ENCODE peak calls at places on chromosomes 7 and 10, in ten cellular contexts. I is fibroblast of the aortic adventitia, L is sigmoid colon, Z is GM13977, R is IMR-90, F is GM06990, K is epithelial cell of esophagus, P is left ventricle myocardium inferior, N is AG09319, X is prostate gland. S is an unnamed sample.

GRCh38 chr10:128268015-128268722 is 141.9 kb upstream of the MKI67 start:
- DNase-seq in L (no peak), Z (peak; percentile 42), N (no peak), P (no peak), R (no peak), F (no peak), X (peak; percentile 19), K (no peak), I (no peak), S (peak; percentile 69)

GRCh38 chr7:6691609-6692106 is 15.1 kb downstream of the ZNF12 start:
- DNase-seq in I (peak; percentile 16), P (no peak), F (no peak), Z (no peak), X (no peak), R (peak; percentile 30), N (no peak), L (no peak), K (peak; percentile 15), S (peak; percentile 43)

GRCh38 chr10:76675951-76676587 is 961.5 kb downstream of the KCNMA1 start:
- DNase-seq in R (no peak), F (no peak), I (peak; percentile 86), X (no peak), P (peak; percentile 55), K (peak; percentile 14), L (peak; percentile 85), Z (no peak), N (peak; percentile 60), S (no peak)

GRCh38 chr7:101172854-101173751 is 7.0 kb downstream of the NAT16 start:
- DNase-seq in L (no peak), N (no peak), I (peak; percentile 58), P (peak; percentile 75), F (peak; percentile 43), X (peak; percentile 67), Z (no peak), K (peak; percentile 74), R (peak; percentile 71), S (no peak)

GRCh38 chr10:129501652-129502436 is 34.8 kb downstream of the MGMT start:
- DNase-seq in K (peak; percentile 52), Z (no peak), F (peak; percentile 24), I (no peak), X (no peak), N (no peak), P (no peak), R (no peak), L (no peak), S (no peak)

GRCh38 chr7:51316262-51316665 is 345 bp downstream of the COBL start:
- DNase-seq in R (no peak), P (peak; percentile 28), X (peak; percentile 32), I (no peak), F (no peak), L (peak; percentile 69), Z (peak; percentile 45), K (no peak), N (no peak), S (no peak)

GRCh38 chr7:861222-861621 is 15.1 kb upstream of the GET4 start:
- DNase-seq in R (no peak), N (no peak), P (no peak), K (no peak), I (no peak), F (no peak), Z (no peak), L (no peak), X (no peak), S (no peak)

GRCh38 chr10:32955790-32956189 is 2.2 kb downstream of the ITGB1 start:
- DNase-seq in X (no peak), L (no peak), F (no peak), N (no peak), Z (no peak), R (no peak), I (no peak), K (no peak), P (no peak), S (no peak)

GRCh38 chr10:98472171-98472570 is 25.4 kb upstream of the HPS1 start:
- DNase-seq in R (no peak), P (no peak), X (no peak), K (no peak), I (no peak), L (no peak), Z (no peak), N (no peak), F (no peak), S (no peak)

GRCh38 chr7:36312915-36313334 is 76.7 kb upstream of the ANLN start:
- DNase-seq in Z (no peak), R (no peak), I (no peak), X (no peak), L (no peak), F (no peak), P (no peak), N (no peak), K (no peak), S (no peak)

GRCh38 chr7:53521638-53522184 is 486.3 kb downstream of the POM121L12 start:
- DNase-seq in F (no peak), Z (no peak), X (no peak), R (no peak), P (no peak), N (no peak), L (no peak), I (no peak), K (peak; percentile 25), S (no peak)

GRCh38 chr7:123285076-123285700 is 85.4 kb upstream of the SLC13A1 start:
- DNase-seq in N (no peak), F (no peak), L (no peak), K (no peak), I (no peak), R (no peak), P (no peak), X (no peak), Z (no peak), S (peak; percentile 11)
- TF ChIP-seq CTCF in N (no peak), F (no peak), L (no peak), K (no peak), I (no peak), R (no peak), P (no peak), X (no peak), Z (no peak), S (peak; percentile 4)

GRCh38 chr10:26441491-26442214 is 3.5 kb downstream of the APBB1IP start:
- DNase-seq in K (no peak), L (no peak), R (no peak), Z (no peak), X (no peak), P (no peak), I (peak; percentile 35), N (no peak), F (no peak), S (no peak)

GRCh38 chr10:26446258-26446657 is 8.1 kb downstream of the APBB1IP start:
- DNase-seq in Z (no peak), N (no peak), R (no peak), I (no peak), K (no peak), F (no peak), P (no peak), X (no peak), L (no peak), S (no peak)

GRCh38 chr10:26448292-26448691 is 10.2 kb downstream of the APBB1IP start:
- DNase-seq in F (peak; percentile 43), X (no peak), P (no peak), Z (no peak), R (no peak), K (no peak), I (no peak), L (no peak), N (no peak), S (no peak)

GRCh38 chr10:26448706-26449435 is 10.7 kb downstream of the APBB1IP start:
- DNase-seq in I (no peak), X (no peak), R (no peak), F (peak; percentile 67), Z (peak; percentile 38), K (no peak), P (no peak), N (no peak), L (no peak), S (no peak)

DNA sequence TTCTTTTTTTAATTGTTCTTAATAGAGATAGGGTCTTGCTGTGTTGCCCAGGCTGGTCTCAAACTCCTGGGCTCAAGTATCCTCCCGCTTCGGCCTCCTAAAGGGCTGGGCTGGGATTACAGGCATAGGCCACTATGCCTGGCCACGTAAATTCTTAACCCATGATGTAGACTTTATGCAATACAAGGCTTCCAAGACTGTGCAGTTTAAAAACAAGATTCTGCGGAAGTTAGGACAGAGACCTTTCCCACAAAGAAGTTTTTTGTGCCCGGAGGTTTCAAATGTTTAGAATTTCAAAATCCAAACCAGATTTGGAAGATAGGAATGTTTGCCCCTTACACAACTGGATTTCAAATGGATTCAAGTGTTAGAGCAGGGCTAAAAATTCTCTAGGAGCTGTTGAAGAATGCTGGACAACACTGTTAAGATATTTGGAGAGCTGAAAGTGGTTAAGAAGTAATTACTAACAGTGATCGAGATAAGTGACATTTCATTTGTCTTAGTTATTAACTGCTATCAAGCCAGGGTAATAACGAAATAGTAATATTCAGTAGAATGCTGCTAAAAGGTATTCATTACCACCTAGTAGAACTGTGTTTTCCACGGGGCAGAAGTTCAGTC is 7.4 kb downstream of the APBB1IP start:
- DNase-seq in L (no peak), X (no peak), R (no peak), P (no peak), I (no peak), N (peak; percentile 41), F (no peak), K (no peak), Z (no peak), S (no peak)
- TF ChIP-seq CTCF in L (no peak), X (no peak), R (no peak), P (no peak), I (no peak), N (peak; percentile 16), F (no peak), K (no peak), Z (no peak), S (no peak)

DNA sequence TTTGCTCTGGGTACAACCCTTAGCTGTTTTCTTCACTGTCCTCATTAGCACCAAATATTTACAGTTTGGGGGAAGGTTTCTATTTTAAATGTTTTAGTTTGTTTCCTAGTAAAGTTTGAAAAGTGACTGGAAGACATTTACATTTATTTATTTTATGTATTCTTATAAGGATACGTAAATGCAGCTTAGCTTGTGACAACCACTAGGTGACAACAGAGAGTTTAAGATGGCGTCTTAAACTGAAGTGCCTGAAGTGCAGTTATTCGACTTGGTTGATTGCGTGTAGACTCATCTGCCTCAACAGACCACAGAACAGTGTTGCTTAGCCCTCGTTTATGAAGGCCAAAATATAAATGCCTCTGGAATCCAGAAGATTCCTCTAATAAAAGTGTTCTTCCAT is 378.2 kb upstream of the MYO3A start:
- DNase-seq in K (no peak), Z (no peak), P (no peak), X (no peak), F (no peak), R (no peak), L (no peak), N (no peak), I (no peak), S (peak; percentile 7)
- TF ChIP-seq CTCF in K (no peak), Z (no peak), P (no peak), X (no peak), F (peak; percentile 12), R (no peak), L (no peak), N (no peak), I (no peak), S (no peak)

GRCh38 chr7:46131916-46132795 is 211.1 kb upstream of the IGFBP3 start:
- DNase-seq in L (no peak), R (no peak), Z (no peak), X (no peak), N (peak; percentile 28), I (no peak), P (no peak), F (no peak), K (peak; percentile 69), S (no peak)
- TF ChIP-seq CTCF in L (no peak), R (peak; percentile 36), Z (no peak), X (no peak), N (peak; percentile 59), I (peak; percentile 21), P (no peak), F (no peak), K (peak; percentile 29), S (no peak)

S was measured in NB4.